ENCODE peak calls at places on chromosomes 3 and 15, in five cellular contexts. H, K, J, I and L are unnamed samples. For H3K9me3, the result is how much of the 10 kb centered on the place peaks cover.

GRCh38 chr3:190120161-190121060 is at the start of gene P3H2:
- DNase-seq in H (peak), K (peak), J (peak), I (peak), L (no peak)

GRCh38 chr3:149243540-149243939 is 21.9 kb upstream of the CP start:
- DNase-seq in H (no peak), K (no peak), J (no peak), I (no peak), L (no peak)

GRCh38 chr3:113890256-113890900 is 51.8 kb downstream of the GRAMD1C start:
- DNase-seq in H (peak), K (no peak), J (no peak), I (no peak), L (no peak)

GRCh38 chr3:184748219-184749135 is 36.6 kb upstream of the MAGEF1 start:
- DNase-seq in H (peak), K (peak), J (no peak), I (peak), L (no peak)

GRCh38 chr3:39130026-39130425 is 22.5 kb downstream of the TTC21A start:
- DNase-seq in H (no peak), K (no peak), J (no peak), I (no peak), L (no peak)

GRCh38 chr15:79644091-79644490 is 212.0 kb downstream of the MINAR1 start:
- DNase-seq in H (no peak), K (no peak), J (no peak), I (peak), L (no peak)

GRCh38 chr3:13590841-13591515 is 42.1 kb downstream of the FBLN2 start:
- DNase-seq in H (no peak), K (no peak), J (no peak), I (no peak), L (no peak)

GRCh38 chr3:115279939-115280338 is 132.9 kb upstream of the ZBTB20 start:
- DNase-seq in H (no peak), K (no peak), J (no peak), I (peak), L (no peak)

GRCh38 chr15:79035111-79035601 is 55.4 kb downstream of the RASGRF1 start:
- DNase-seq in H (peak), K (no peak), J (no peak), I (no peak), L (no peak)

GRCh38 chr3:147924755-147925154 is 515.6 kb downstream of the ZIC1 start:
- DNase-seq in H (no peak), K (no peak), J (no peak), I (peak), L (no peak)

GRCh38 chr3:157125101-157125500 is 34.8 kb downstream of the CCNL1 start:
- DNase-seq in H (no peak), K (no peak), J (no peak), I (peak), L (no peak)

GRCh38 chr3:126347543-126348161 is 9.6 kb downstream of the KLF15 start:
- DNase-seq in H (no peak), K (no peak), J (no peak), I (no peak), L (no peak)

GRCh38 chr15:90557651-90558084 is 27.9 kb downstream of the CRTC3 start:
- DNase-seq in H (no peak), K (no peak), J (no peak), I (peak), L (no peak)

GRCh38 chr3:16338124-16338523 is 73.1 kb downstream of the OXNAD1 start:
- DNase-seq in H (no peak), K (no peak), J (peak), I (no peak), L (no peak)

GRCh38 chr15:39499701-39500100 is 81.2 kb upstream of the THBS1 start:
- DNase-seq in H (no peak), K (no peak), J (no peak), I (no peak), L (no peak)

GRCh38 chr3:57029924-57030323 is 30.5 kb upstream of the SPATA12 start:
- DNase-seq in H (no peak), K (no peak), J (no peak), I (no peak), L (no peak)

GRCh38 chr3:66428733-66429132 is 72.1 kb downstream of the LRIG1 start:
- DNase-seq in H (no peak), K (no peak), J (no peak), I (peak), L (no peak)
- H3K9me3 ChIP-seq in H (under half), K (under half), J (under half), I (under half), L (under half)

DNA sequence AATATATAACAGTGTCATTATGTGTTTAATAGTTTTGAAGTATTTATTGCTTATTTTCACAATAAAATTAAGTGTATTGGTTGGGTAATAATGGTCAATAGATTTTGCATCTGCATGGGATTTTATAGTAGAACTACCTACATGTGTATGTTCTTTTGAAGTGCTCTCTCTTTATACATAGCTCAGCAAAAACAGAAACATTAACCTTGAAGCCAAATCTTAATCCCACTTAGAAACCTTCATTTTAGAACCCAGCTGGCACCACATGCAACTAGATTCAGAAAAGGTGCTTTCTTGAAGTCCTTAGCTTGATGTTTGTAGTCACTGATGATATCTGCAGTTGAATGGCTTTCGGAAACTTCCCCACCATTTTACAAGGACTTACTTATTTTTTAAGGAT is 146.9 kb upstream of the IL12A start:
- DNase-seq in H (no peak), K (no peak), J (no peak), I (no peak), L (no peak)
- H3K9me3 ChIP-seq in H (under half), K (under half), J (under half), I (under half), L (under half)

DNA sequence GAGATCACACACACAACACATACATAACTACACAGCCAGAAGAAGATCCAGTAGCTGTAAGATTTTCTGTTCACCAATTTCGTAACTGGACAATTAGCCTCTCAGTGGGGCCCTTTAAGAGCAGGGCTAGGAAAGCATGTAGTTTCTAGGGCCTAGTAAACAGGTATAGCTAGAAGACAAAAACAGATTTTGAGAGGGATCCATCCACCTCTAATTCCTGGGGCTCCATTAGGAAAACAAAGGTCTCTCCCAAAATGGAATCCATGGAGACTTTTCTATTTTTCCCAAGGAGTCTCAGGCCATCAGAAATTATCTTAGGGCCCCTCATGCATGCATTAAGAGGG is 10.5 kb downstream of the KIF15 start:
- DNase-seq in H (peak), K (no peak), J (no peak), I (no peak), L (no peak)
- H3K9me3 ChIP-seq in H (under half), K (under half), J (under half), I (under half), L (under half)

GRCh38 chr15:62257991-62258390 is 92.9 kb upstream of the C2CD4B start:
- DNase-seq in H (no peak), K (no peak), J (no peak), I (no peak), L (no peak)
- H3K9me3 ChIP-seq in H (under half), K (under half), J (under half), I (under half), L (under half)

DNA sequence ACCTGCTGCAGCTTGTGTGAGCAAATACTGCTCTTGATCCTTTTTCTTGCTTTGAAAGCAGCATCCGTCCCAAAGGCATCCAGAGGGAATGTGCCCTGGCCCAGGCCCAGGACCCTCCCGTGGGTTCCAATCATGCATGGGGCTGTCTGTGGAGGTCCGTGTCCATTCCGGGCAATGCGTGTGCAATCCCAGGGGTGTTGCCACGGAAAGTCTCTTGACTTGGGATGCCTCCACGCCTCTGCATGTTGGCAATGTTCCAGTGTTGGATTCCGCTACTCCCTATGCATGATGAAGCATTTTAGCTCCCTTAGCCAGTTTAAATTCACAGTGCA is 105.7 kb downstream of the SNRPN start:
- DNase-seq in H (no peak), K (no peak), J (no peak), I (no peak), L (no peak)
- H3K9me3 ChIP-seq in H (under half), K (under half), J (under half), I (under half), L (half or more)

GRCh38 chr15:54840999-54841398 is 355.7 kb downstream of the RSL24D1 start:
- DNase-seq in H (no peak), K (no peak), J (no peak), I (no peak), L (no peak)

GRCh38 chr15:54839379-54839778 is 357.4 kb downstream of the RSL24D1 start:
- DNase-seq in H (no peak), K (no peak), J (no peak), I (no peak), L (no peak)

GRCh38 chr15:54841906-54842305 is 354.8 kb downstream of the RSL24D1 start:
- DNase-seq in H (no peak), K (no peak), J (no peak), I (no peak), L (no peak)

GRCh38 chr15:54836052-54836795 is 360.5 kb downstream of the RSL24D1 start:
- DNase-seq in H (no peak), K (no peak), J (no peak), I (no peak), L (no peak)
- H3K9me3 ChIP-seq in H (under half), K (under half), J (under half), I (under half), L (under half)

GRCh38 chr15:47897525-47897924 is 180.2 kb downstream of the SEMA6D start:
- DNase-seq in H (peak), K (no peak), J (no peak), I (no peak), L (no peak)

GRCh38 chr15:47908950-47909670 is 191.8 kb downstream of the SEMA6D start:
- DNase-seq in H (no peak), K (no peak), J (no peak), I (no peak), L (no peak)

GRCh38 chr15:47900731-47901130 is 183.4 kb downstream of the SEMA6D start:
- DNase-seq in H (no peak), K (no peak), J (no peak), I (no peak), L (no peak)

GRCh38 chr15:47903369-47903768 is 186.1 kb downstream of the SEMA6D start:
- DNase-seq in H (no peak), K (no peak), J (no peak), I (no peak), L (no peak)
- H3K9me3 ChIP-seq in H (under half), K (under half), J (under half), I (under half), L (under half)